ENCODE peak calls at places on chromosomes 13 and 19, in five cellular contexts. D is body of pancreas; G is CD8-positive, alpha-beta memory T cell; R is fibroblast of lung; J is HCT116. I is an unnamed sample.

GRCh38 chr13:30133976-30134375 is 173.4 kb downstream of the KATNAL1 start:
- DNase-seq in G (no peak), J (no peak), D (no peak), R (peak), I (no peak)

GRCh38 chr19:46489445-46490272 is 6.0 kb downstream of the PNMA8B start:
- DNase-seq in D (peak), J (no peak), R (peak), G (no peak), I (no peak)

GRCh38 chr19:30163663-30164062 is 208.5 kb upstream of the ZNF536 start:
- DNase-seq in G (no peak), D (no peak), J (no peak), R (no peak), I (no peak)

GRCh38 chr13:88303157-88303556 is 632.0 kb downstream of the SLITRK5 start:
- DNase-seq in G (no peak), J (no peak), D (no peak), R (no peak), I (no peak)

GRCh38 chr13:73299787-73300186 is 241.0 kb downstream of the KLF5 start:
- DNase-seq in G (no peak), R (no peak), J (no peak), D (no peak), I (no peak)

GRCh38 chr19:44071824-44072542 is at the start of gene ZNF284:
- DNase-seq in D (peak), J (no peak), R (peak), G (peak), I (peak)

GRCh38 chr13:114130708-114131580 is 1.5 kb downstream of the RASA3 start:
- DNase-seq in R (peak), D (peak), G (peak), J (no peak), I (peak)

GRCh38 chr13:107866007-107866665 is 349.2 kb downstream of the LIG4 start:
- DNase-seq in R (no peak), J (no peak), D (peak), G (no peak), I (peak)

GRCh38 chr13:43300817-43301216 is 277.4 kb downstream of the DNAJC15 start:
- DNase-seq in D (no peak), J (no peak), R (peak), G (no peak), I (no peak)

GRCh38 chr13:109667754-109668360 is 118.5 kb downstream of the IRS2 start:
- DNase-seq in J (no peak), R (no peak), D (no peak), G (no peak), I (no peak)

GRCh38 chr13:45700971-45701900 is 884 bp upstream of the CBY2 start:
- DNase-seq in D (no peak), G (no peak), R (no peak), J (no peak), I (no peak)

GRCh38 chr19:18321729-18322091 is 1.2 kb downstream of the LSM4 start:
- DNase-seq in R (peak), G (peak), J (no peak), D (no peak), I (no peak)

GRCh38 chr13:112120031-112120373 is 53.1 kb downstream of the SOX1 start:
- DNase-seq in D (no peak), R (no peak), G (no peak), J (no peak), I (no peak)

GRCh38 chr13:26179344-26179743 is 42.8 kb downstream of the RNF6 start:
- DNase-seq in D (no peak), G (no peak), J (no peak), R (no peak), I (no peak)

GRCh38 chr19:56217039-56217949 is 15.2 kb downstream of the ZSCAN5C start:
- DNase-seq in J (no peak), G (no peak), D (peak), R (peak), I (no peak)

GRCh38 chr13:96671073-96671472 is 323.2 kb downstream of the OXGR1 start:
- DNase-seq in R (no peak), G (no peak), J (no peak), D (no peak), I (no peak)

GRCh38 chr19:40190891-40191835 is at the start of gene MAP3K10:
- DNase-seq in G (peak), R (peak), D (peak), J (no peak), I (peak)

GRCh38 chr19:4557186-4557970 is 2.1 kb downstream of the SEMA6B start:
- DNase-seq in R (no peak), J (no peak), D (no peak), G (no peak), I (no peak)

GRCh38 chr19:45881082-45881908 is 4.6 kb downstream of the IRF2BP1 start:
- DNase-seq in J (no peak), G (no peak), R (no peak), D (peak), I (no peak)

GRCh38 chr13:77207943-77208342 is 119.0 kb downstream of the MYCBP2 start:
- DNase-seq in D (no peak), G (no peak), R (peak), J (no peak), I (no peak)

GRCh38 chr19:49149652-49150105 is 5.5 kb downstream of the HRC start:
- DNase-seq in G (no peak), R (peak), D (peak), J (peak), I (peak)

GRCh38 chr19:40229484-40229883 is 3.0 kb upstream of the CCNP start:
- DNase-seq in R (no peak), D (no peak), J (no peak), G (no peak), I (no peak)

GRCh38 chr13:43269037-43269476 is 245.7 kb downstream of the DNAJC15 start:
- DNase-seq in J (no peak), G (no peak), D (peak), R (peak), I (peak)

GRCh38 chr13:51786425-51787010 is 17.4 kb downstream of the DHRS12 start:
- DNase-seq in G (no peak), D (no peak), R (no peak), J (no peak), I (no peak)

GRCh38 chr13:73056054-73056962 is 2.5 kb upstream of the KLF5 start:
- DNase-seq in D (no peak), R (peak), G (no peak), J (peak), I (peak)

GRCh38 chr19:51139299-51140018 is 2.6 kb upstream of the SIGLEC7 start:
- DNase-seq in J (no peak), R (no peak), G (no peak), D (no peak), I (no peak)

GRCh38 chr13:113726961-113727411 is 32.0 kb upstream of the TMEM255B start:
- DNase-seq in G (no peak), D (peak), J (no peak), R (peak), I (no peak)

GRCh38 chr13:50357586-50358118 is 342.4 kb downstream of the KCNRG start:
- DNase-seq in D (peak), R (peak), J (no peak), G (no peak), I (peak)

GRCh38 chr13:77503398-77503797 is 32.1 kb upstream of the SCEL start:
- DNase-seq in G (no peak), R (no peak), D (no peak), J (no peak), I (no peak)

GRCh38 chr13:110471156-110471832 is 90.2 kb downstream of the RAB20 start:
- DNase-seq in D (no peak), R (no peak), J (no peak), G (no peak), I (no peak)

GRCh38 chr13:50539791-50540530 is 303.5 kb downstream of the DLEU7 start:
- DNase-seq in J (no peak), G (no peak), D (no peak), R (peak), I (no peak)

GRCh38 chr19:44548736-44549135 is 19.3 kb upstream of the CEACAM20 start:
- DNase-seq in G (no peak), J (no peak), R (no peak), D (no peak), I (no peak)

GRCh38 chr13:71477735-71478134 is 389.3 kb downstream of the DACH1 start:
- DNase-seq in R (no peak), J (peak), G (no peak), D (no peak), I (no peak)

GRCh38 chr19:6458695-6459355 is 767 bp downstream of the SLC25A23 start:
- DNase-seq in R (no peak), D (peak), G (no peak), J (no peak), I (peak)

GRCh38 chr19:15318241-15318691 is 14.1 kb downstream of the BRD4 start:
- DNase-seq in R (peak), D (no peak), G (peak), J (no peak), I (no peak)

GRCh38 chr13:51912091-51912490 is 50.3 kb downstream of the CCDC70 start:
- DNase-seq in G (no peak), R (no peak), J (no peak), D (peak), I (peak)

GRCh38 chr13:28411859-28412353 is 83.0 kb downstream of the FLT1 start:
- DNase-seq in G (no peak), J (no peak), D (no peak), R (peak), I (peak)

GRCh38 chr19:8517551-8518442 is 3.8 kb upstream of the ZNF414 start:
- DNase-seq in D (no peak), J (no peak), G (peak), R (peak), I (no peak)

GRCh38 chr13:93183302-93183701 is 43.3 kb upstream of the GPC6 start:
- DNase-seq in D (no peak), J (no peak), R (no peak), G (no peak), I (no peak)

GRCh38 chr19:1584500-1585242 is 8.0 kb downstream of the MBD3 start:
- DNase-seq in R (no peak), D (no peak), J (no peak), G (no peak), I (no peak)
- H3K4me3 ChIP-seq in R (no peak), D (no peak), J (no peak), G (no peak), I (no peak)

DNA sequence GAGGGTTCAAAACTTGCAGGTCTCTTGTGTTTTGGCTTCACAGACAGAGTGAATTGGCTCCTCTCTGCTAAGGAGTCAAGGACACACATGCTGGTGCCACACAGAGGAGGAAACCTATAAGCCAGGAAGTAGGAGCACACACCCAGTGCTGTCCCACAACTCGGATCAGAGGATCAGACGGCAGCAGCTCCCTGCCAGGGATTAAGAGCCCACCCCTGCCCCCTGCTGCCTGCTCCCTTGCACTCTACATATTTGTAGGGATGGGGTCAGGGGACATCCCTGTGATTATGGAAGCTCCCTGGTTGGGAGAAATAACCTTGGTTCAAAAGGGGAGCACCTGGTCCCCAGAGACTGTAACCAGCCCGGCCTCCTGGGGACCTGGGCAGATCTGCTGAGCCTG is 77.5 kb upstream of the CLDN10 start:
- DNase-seq in G (no peak), D (no peak), J (no peak), R (no peak), I (no peak)
- H3K4me3 ChIP-seq in G (no peak), D (no peak), J (no peak), R (no peak), I (no peak)

GRCh38 chr19:41321600-41322270 is 11.8 kb downstream of the CCDC97 start:
- DNase-seq in D (peak), J (no peak), G (no peak), R (peak), I (peak)

GRCh38 chr19:41323430-41324125 is 13.6 kb downstream of the CCDC97 start:
- DNase-seq in R (peak), J (no peak), G (no peak), D (peak), I (no peak)

GRCh38 chr19:41321204-41321599 is 11.2 kb downstream of the CCDC97 start:
- DNase-seq in D (no peak), R (no peak), J (no peak), G (no peak), I (no peak)

GRCh38 chr19:41323023-41323422 is 13.1 kb downstream of the CCDC97 start:
- DNase-seq in R (peak), G (no peak), D (no peak), J (no peak), I (no peak)

GRCh38 chr19:41322451-41322850 is 12.5 kb downstream of the CCDC97 start:
- DNase-seq in D (no peak), G (no peak), R (no peak), J (no peak), I (no peak)
- H3K4me3 ChIP-seq in D (no peak), G (no peak), R (no peak), J (no peak), I (no peak)

GRCh38 chr13:47179321-47179720 is 282.5 kb upstream of the HTR2A start:
- DNase-seq in D (no peak), J (no peak), G (no peak), R (no peak), I (no peak)
- H3K4me3 ChIP-seq in D (no peak), J (no peak), G (no peak), R (no peak), I (no peak)

I was measured in HAP-1.